ENCODE peak calls at places on chromosomes 7 and 10, in four cellular contexts. W, H, D and R are unnamed samples. For H4K20me1, the result is how much of the 10 kb centered on the place peaks cover.

GRCh38 chr10:124000792-124001201 is 92.6 kb downstream of the CHST15 start:
- DNase-seq in D (no peak), W (no peak), H (no peak), R (no peak)

GRCh38 chr10:14598809-14599764 is 175.6 kb downstream of the FAM107B start:
- DNase-seq in W (no peak), D (no peak), H (no peak), R (no peak)

GRCh38 chr7:132655071-132655761 is 78.9 kb upstream of the PLXNA4 start:
- DNase-seq in H (peak), W (no peak), D (no peak), R (no peak)

GRCh38 chr7:140267381-140268226 is 90.8 kb upstream of the KDM7A start:
- DNase-seq in H (no peak), W (no peak), D (no peak), R (no peak)

GRCh38 chr10:73585223-73585784 is 5.8 kb downstream of the USP54 start:
- DNase-seq in D (no peak), H (no peak), W (no peak), R (no peak)

GRCh38 chr7:41925946-41926345 is 223.1 kb upstream of the INHBA start:
- DNase-seq in H (no peak), W (no peak), D (no peak), R (no peak)

GRCh38 chr10:33133557-33133956 is 175.5 kb upstream of the ITGB1 start:
- DNase-seq in W (no peak), H (no peak), D (no peak), R (no peak)

GRCh38 chr10:78780551-78780961 is 288.2 kb upstream of the ZMIZ1 start:
- DNase-seq in W (no peak), D (no peak), H (no peak), R (no peak)

GRCh38 chr10:42990016-42990720 is 86.7 kb upstream of the RET start:
- DNase-seq in W (no peak), D (no peak), H (no peak), R (no peak)

GRCh38 chr10:74227697-74228424 is 76.8 kb downstream of the ADK start:
- DNase-seq in D (no peak), W (peak), H (no peak), R (peak)

GRCh38 chr7:6437251-6437650 is 10.5 kb downstream of the DAGLB start:
- DNase-seq in H (no peak), D (no peak), W (no peak), R (no peak)

GRCh38 chr7:153476166-153476565 is 576.0 kb upstream of the DPP6 start:
- DNase-seq in D (no peak), W (no peak), H (no peak), R (no peak)

GRCh38 chr10:34351161-34351560 is 463.9 kb downstream of the PARD3 start:
- DNase-seq in W (no peak), D (no peak), H (no peak), R (no peak)

GRCh38 chr7:148672041-148672440 is 26.7 kb upstream of the CUL1 start:
- DNase-seq in H (no peak), W (no peak), D (no peak), R (no peak)

GRCh38 chr7:75977741-75978140 is 16.7 kb downstream of the TMEM120A start:
- DNase-seq in D (no peak), H (no peak), W (no peak), R (no peak)

GRCh38 chr7:134130124-134130523 is 3.0 kb downstream of the LRGUK start:
- DNase-seq in W (no peak), D (no peak), H (peak), R (no peak)

GRCh38 chr10:132194726-132195125 is 8.0 kb downstream of the DPYSL4 start:
- DNase-seq in D (no peak), W (no peak), H (no peak), R (no peak)

GRCh38 chr7:33744293-33744692 is 161.0 kb upstream of the BMPER start:
- DNase-seq in W (peak), H (peak), D (peak), R (peak)

GRCh38 chr7:121323515-121323914 is 5.3 kb upstream of the WNT16 start:
- DNase-seq in H (no peak), W (no peak), D (no peak), R (no peak)

GRCh38 chr10:14736600-14737081 is 38.1 kb downstream of the FAM107B start:
- DNase-seq in W (peak), D (no peak), H (peak), R (peak)

DNA sequence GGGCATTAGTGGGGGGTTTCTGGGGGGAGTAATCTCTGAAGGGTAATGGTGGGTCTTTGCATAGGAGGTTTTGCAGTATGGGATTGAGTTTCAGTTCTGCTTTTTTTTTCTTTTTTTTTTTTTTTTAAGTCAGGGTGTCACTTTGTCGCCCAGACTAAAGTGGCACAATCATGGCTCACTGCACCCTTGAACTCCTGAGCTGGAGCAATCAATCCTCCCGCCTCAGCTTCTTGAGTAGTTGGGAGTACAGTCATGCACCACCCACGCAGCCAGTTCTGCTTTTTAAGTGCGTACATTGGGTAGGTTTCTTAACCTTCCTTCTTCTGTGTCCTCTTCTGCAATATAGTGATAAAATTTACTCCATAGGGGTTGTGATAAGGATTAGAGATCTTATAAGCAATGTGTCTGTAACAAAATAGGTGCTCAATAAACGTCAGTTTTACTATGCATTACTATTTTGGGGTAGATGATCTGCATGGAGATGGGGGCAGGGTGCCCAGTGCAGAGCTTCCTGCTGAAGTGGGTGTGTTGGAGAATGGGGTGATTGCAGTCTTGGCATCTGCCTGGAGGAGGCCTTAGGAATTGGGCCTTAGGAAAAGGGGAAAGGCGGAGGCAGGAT is 9.6 kb downstream of the KAZALD1 start:
- DNase-seq in W (peak), H (no peak), D (no peak), R (peak)
- TF ChIP-seq EZH2phosphoT487 in W (no peak), H (no peak), D (no peak), R (no peak)

GRCh38 chr7:77561354-77561753 is 24.3 kb downstream of the PTPN12 start:
- DNase-seq in D (no peak), W (peak), H (no peak), R (no peak)
- H4K20me1 ChIP-seq in D (under half), W (under half), H (half or more), R (under half)

GRCh38 chr10:77552252-77552651 is 85.4 kb downstream of the KCNMA1 start:
- DNase-seq in H (no peak), D (no peak), W (no peak), R (no peak)

GRCh38 chr10:77554996-77555397 is 82.6 kb downstream of the KCNMA1 start:
- DNase-seq in W (no peak), H (no peak), D (no peak), R (no peak)

GRCh38 chr10:77555591-77556212 is 81.9 kb downstream of the KCNMA1 start:
- DNase-seq in W (no peak), H (no peak), D (no peak), R (no peak)

GRCh38 chr10:77553311-77553710 is 84.3 kb downstream of the KCNMA1 start:
- DNase-seq in H (no peak), D (no peak), W (no peak), R (no peak)

GRCh38 chr10:77553966-77554365 is 83.6 kb downstream of the KCNMA1 start:
- DNase-seq in H (no peak), D (no peak), W (no peak), R (no peak)
- TF ChIP-seq EZH2phosphoT487 in H (no peak), D (no peak), W (no peak), R (no peak)

GRCh38 chr7:96303686-96304443 is 18.0 kb downstream of the SLC25A13 start:
- DNase-seq in H (no peak), D (no peak), W (no peak), R (no peak)
- H4K20me1 ChIP-seq in H (under half), D (under half), W (under half), R (under half)

GRCh38 chr7:52540041-52540440 is 495.4 kb upstream of the POM121L12 start:
- DNase-seq in D (no peak), H (no peak), W (no peak), R (no peak)
- TF ChIP-seq EZH2phosphoT487 in D (no peak), H (no peak), W (no peak), R (no peak)

DNA sequence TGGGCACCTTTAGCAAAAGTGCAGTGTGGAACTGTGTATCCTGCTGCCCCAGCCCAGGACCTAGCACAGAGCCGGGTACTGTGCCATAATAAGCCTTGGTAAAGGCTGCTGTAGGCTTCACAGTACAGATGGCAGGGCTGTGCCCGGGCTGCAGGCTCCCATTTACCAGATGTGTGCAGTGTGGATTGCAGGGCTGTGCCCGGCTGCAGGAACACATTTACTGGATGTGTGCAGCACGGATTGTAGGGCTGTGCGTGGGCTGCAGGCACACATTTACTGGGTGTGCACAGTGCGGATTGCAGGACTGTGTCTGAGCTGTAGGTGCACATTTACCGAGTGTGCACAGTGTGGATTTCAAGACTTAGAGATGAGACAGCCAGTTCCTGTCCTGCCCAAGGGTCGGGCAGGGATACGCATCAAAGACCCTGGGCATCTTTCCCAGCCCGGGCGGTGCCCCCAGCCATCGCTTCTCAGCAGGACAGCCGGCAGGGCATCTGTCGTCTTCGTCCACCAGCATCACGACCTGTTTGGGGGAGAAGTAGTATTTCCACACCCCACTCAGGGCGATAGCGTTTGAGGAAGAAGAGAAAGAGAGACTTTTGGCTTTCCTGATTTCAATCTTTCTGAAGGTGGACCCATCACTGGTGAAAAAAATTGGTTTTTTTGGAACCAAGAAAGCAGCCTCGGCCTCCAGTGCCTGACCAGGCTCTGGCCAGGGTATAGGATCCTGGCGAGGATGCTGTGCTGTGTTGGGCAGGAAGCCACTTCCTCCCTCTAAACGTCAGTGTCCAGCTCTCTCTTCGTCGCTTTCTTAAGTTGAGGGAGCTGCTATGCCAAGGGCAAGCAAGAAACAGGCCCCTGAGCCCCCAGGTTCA is 180.8 kb downstream of the CUX1 start:
- DNase-seq in H (no peak), D (no peak), W (no peak), R (no peak)
- H4K20me1 ChIP-seq in H (half or more), D (under half), W (under half), R (under half)